ENCODE peak calls at places on chromosomes 3 and 15, in ten cellular contexts. D, U, O, B, R, Y, S, Z, H and V are unnamed samples.

GRCh38 chr3:183082355-183082915 is 16.9 kb downstream of the MCCC1 start:
- DNase-seq in H (no peak), Y (no peak), O (no peak), S (no peak), B (no peak), R (no peak), U (no peak), Z (no peak), D (no peak), V (no peak)

GRCh38 chr3:65953301-65953812 is 85.4 kb downstream of the MAGI1 start:
- DNase-seq in H (no peak), D (no peak), O (peak), Y (no peak), U (no peak), B (peak), R (no peak), Z (no peak), S (no peak), V (no peak)

GRCh38 chr3:56297281-56297680 is 171.0 kb downstream of the ERC2 start:
- DNase-seq in R (peak), Y (no peak), O (no peak), H (no peak), S (no peak), U (no peak), Z (no peak), D (no peak), B (no peak), V (no peak)

GRCh38 chr15:31758126-31758525 is 272.2 kb upstream of the CHRNA7 start:
- DNase-seq in R (peak), D (no peak), O (peak), H (peak), B (peak), U (no peak), Z (peak), S (no peak), Y (no peak), V (no peak)

GRCh38 chr15:76991048-76991447 is 3.9 kb upstream of the PSTPIP1 start:
- DNase-seq in Z (no peak), B (no peak), U (no peak), Y (no peak), H (no peak), S (no peak), O (no peak), D (no peak), R (no peak), V (no peak)

GRCh38 chr15:37900286-37901221 is 33.9 kb upstream of the TMCO5A start:
- DNase-seq in H (no peak), U (no peak), Y (no peak), Z (no peak), B (no peak), S (no peak), O (peak), R (peak), D (no peak), V (peak)

GRCh38 chr15:55518641-55519040 is 10.6 kb upstream of the DNAAF4 start:
- DNase-seq in R (no peak), O (no peak), B (no peak), S (no peak), U (no peak), D (no peak), H (no peak), Z (no peak), Y (no peak), V (no peak)

GRCh38 chr3:132279030-132279429 is 38.2 kb upstream of the ACP3 start:
- DNase-seq in R (no peak), S (no peak), B (no peak), Y (no peak), Z (no peak), D (no peak), U (no peak), H (no peak), O (no peak), V (no peak)

GRCh38 chr15:40859206-40859851 is 14.7 kb downstream of the RHOV start:
- DNase-seq in H (peak), U (peak), R (peak), Z (peak), O (peak), S (peak), Y (peak), B (peak), D (peak), V (peak)

GRCh38 chr3:130700541-130700940 is 46.1 kb downstream of the PIK3R4 start:
- DNase-seq in Z (no peak), S (no peak), H (no peak), D (no peak), O (no peak), Y (no peak), U (no peak), R (peak), B (peak), V (no peak)

GRCh38 chr3:139123377-139124095 is 78.8 kb upstream of the PRR23C start:
- DNase-seq in O (no peak), B (no peak), Y (no peak), D (no peak), Z (no peak), U (no peak), H (no peak), S (no peak), R (no peak), V (no peak)

GRCh38 chr3:15820911-15821310 is 23.1 kb upstream of the ANKRD28 start:
- DNase-seq in Z (no peak), U (no peak), H (peak), O (no peak), D (no peak), B (no peak), S (no peak), Y (no peak), R (peak), V (no peak)

GRCh38 chr3:122356402-122356801 is 26.6 kb downstream of the MIX23 start:
- DNase-seq in Z (peak), O (no peak), R (peak), H (no peak), U (no peak), D (no peak), B (peak), Y (peak), S (no peak), V (peak)

GRCh38 chr3:57224856-57225255 is 2.7 kb upstream of the APPL1 start:
- DNase-seq in B (no peak), U (no peak), O (no peak), D (no peak), Z (no peak), R (no peak), Y (no peak), H (peak), S (no peak), V (no peak)

GRCh38 chr3:170076715-170077238 is 39.0 kb downstream of the GPR160 start:
- DNase-seq in R (no peak), U (no peak), Z (no peak), S (no peak), B (no peak), H (peak), O (no peak), Y (no peak), D (no peak), V (peak)

GRCh38 chr3:25430942-25431570 is 3.0 kb downstream of the RARB start:
- DNase-seq in H (no peak), U (no peak), S (no peak), B (no peak), R (no peak), Y (no peak), Z (no peak), O (no peak), D (no peak), V (no peak)

GRCh38 chr15:70049701-70050445 is 47.8 kb downstream of the TLE3 start:
- DNase-seq in U (no peak), D (no peak), O (no peak), S (no peak), H (no peak), R (no peak), Y (no peak), Z (no peak), B (no peak), V (no peak)

GRCh38 chr3:42699511-42699971 is 3.1 kb downstream of the HHATL start:
- DNase-seq in B (no peak), Z (no peak), S (no peak), D (no peak), R (no peak), O (no peak), U (no peak), Y (no peak), H (no peak), V (no peak)

GRCh38 chr3:130960139-130960779 is 66.4 kb downstream of the ASTE1 start:
- DNase-seq in O (no peak), H (no peak), Z (no peak), D (no peak), S (no peak), U (no peak), R (no peak), B (no peak), Y (no peak), V (no peak)

GRCh38 chr3:107629556-107629955 is 106.8 kb downstream of the BBX start:
- DNase-seq in Z (no peak), O (no peak), U (no peak), R (peak), S (no peak), B (no peak), Y (no peak), H (peak), D (no peak), V (no peak)

GRCh38 chr3:108123326-108123725 is 32.5 kb upstream of the CD47 start:
- DNase-seq in O (no peak), B (no peak), Z (no peak), U (no peak), Y (no peak), H (peak), D (no peak), S (no peak), R (no peak), V (no peak)